ENCODE peak calls at places on chromosomes 5 and 9, in nine cellular contexts. One of them, this sample, is unnamed. For H3K27me3, the result is how much of the 10 kb centered on the place peaks cover.

GRCh38 chr5:57316798-57317327 is 143.0 kb downstream of the GPBP1 start:
- DNase-seq in RWPE2: no peak
- DNase-seq in Panc1: no peak
- DNase-seq in A673: no peak
- DNase-seq in body of pancreas: no peak
- DNase-seq in GM06990: no peak
- DNase-seq in BE2C: no peak
- DNase-seq in cardiac muscle cell: peak
- DNase-seq in brain microvascular endothelial cell: peak
- DNase-seq in this sample: no peak

GRCh38 chr5:146789712-146790660 is 88.6 kb downstream of the PPP2R2B start:
- DNase-seq in RWPE2: no peak
- DNase-seq in Panc1: no peak
- DNase-seq in A673: peak
- DNase-seq in body of pancreas: no peak
- DNase-seq in GM06990: no peak
- DNase-seq in BE2C: no peak
- DNase-seq in cardiac muscle cell: no peak
- DNase-seq in brain microvascular endothelial cell: no peak
- DNase-seq in this sample: no peak

GRCh38 chr5:122341087-122341486 is 29.1 kb downstream of the SNCAIP start:
- DNase-seq in RWPE2: no peak
- DNase-seq in Panc1: no peak
- DNase-seq in A673: no peak
- DNase-seq in body of pancreas: no peak
- DNase-seq in GM06990: no peak
- DNase-seq in BE2C: no peak
- DNase-seq in cardiac muscle cell: no peak
- DNase-seq in brain microvascular endothelial cell: no peak
- DNase-seq in this sample: no peak

GRCh38 chr9:135895202-135895848 is 12.0 kb downstream of the CAMSAP1 start:
- DNase-seq in RWPE2: no peak
- DNase-seq in Panc1: no peak
- DNase-seq in A673: no peak
- DNase-seq in body of pancreas: no peak
- DNase-seq in GM06990: no peak
- DNase-seq in BE2C: no peak
- DNase-seq in cardiac muscle cell: no peak
- DNase-seq in brain microvascular endothelial cell: no peak
- DNase-seq in this sample: no peak

GRCh38 chr5:6574537-6574936 is 58.3 kb downstream of the NSUN2 start:
- DNase-seq in RWPE2: no peak
- DNase-seq in Panc1: no peak
- DNase-seq in A673: peak
- DNase-seq in body of pancreas: no peak
- DNase-seq in GM06990: no peak
- DNase-seq in BE2C: no peak
- DNase-seq in cardiac muscle cell: no peak
- DNase-seq in brain microvascular endothelial cell: no peak
- DNase-seq in this sample: peak

GRCh38 chr9:112881366-112881765 is 9.3 kb downstream of the SLC46A2 start:
- DNase-seq in RWPE2: no peak
- DNase-seq in Panc1: no peak
- DNase-seq in A673: no peak
- DNase-seq in body of pancreas: no peak
- DNase-seq in GM06990: no peak
- DNase-seq in BE2C: no peak
- DNase-seq in cardiac muscle cell: no peak
- DNase-seq in brain microvascular endothelial cell: peak
- DNase-seq in this sample: no peak

GRCh38 chr5:155729684-155730059 is 597.3 kb upstream of the SGCD start:
- DNase-seq in RWPE2: no peak
- DNase-seq in Panc1: no peak
- DNase-seq in A673: peak
- DNase-seq in body of pancreas: no peak
- DNase-seq in GM06990: no peak
- DNase-seq in BE2C: no peak
- DNase-seq in cardiac muscle cell: peak
- DNase-seq in brain microvascular endothelial cell: no peak
- DNase-seq in this sample: no peak

GRCh38 chr9:84622981-84623380 is 46.5 kb upstream of the NTRK2 start:
- DNase-seq in RWPE2: no peak
- DNase-seq in Panc1: no peak
- DNase-seq in A673: no peak
- DNase-seq in body of pancreas: no peak
- DNase-seq in GM06990: no peak
- DNase-seq in BE2C: no peak
- DNase-seq in cardiac muscle cell: no peak
- DNase-seq in brain microvascular endothelial cell: no peak
- DNase-seq in this sample: no peak

GRCh38 chr9:127898433-127899199 is 787 bp downstream of the ST6GALNAC6 start:
- DNase-seq in RWPE2: peak
- DNase-seq in Panc1: no peak
- DNase-seq in A673: peak
- DNase-seq in body of pancreas: peak
- DNase-seq in GM06990: peak
- DNase-seq in BE2C: peak
- DNase-seq in cardiac muscle cell: peak
- DNase-seq in brain microvascular endothelial cell: peak
- DNase-seq in this sample: no peak

GRCh38 chr9:76414656-76415055 is 20.4 kb upstream of the RFK start:
- DNase-seq in RWPE2: no peak
- DNase-seq in Panc1: no peak
- DNase-seq in A673: no peak
- DNase-seq in body of pancreas: no peak
- DNase-seq in GM06990: peak
- DNase-seq in BE2C: no peak
- DNase-seq in cardiac muscle cell: no peak
- DNase-seq in brain microvascular endothelial cell: no peak
- DNase-seq in this sample: no peak

GRCh38 chr5:126877011-126877410 is 100.1 kb downstream of the LMNB1 start:
- DNase-seq in RWPE2: no peak
- DNase-seq in Panc1: no peak
- DNase-seq in A673: no peak
- DNase-seq in body of pancreas: no peak
- DNase-seq in GM06990: no peak
- DNase-seq in BE2C: no peak
- DNase-seq in cardiac muscle cell: no peak
- DNase-seq in brain microvascular endothelial cell: no peak
- DNase-seq in this sample: no peak

GRCh38 chr5:122182491-122182921 is 53.2 kb downstream of the ZNF474 start:
- DNase-seq in RWPE2: peak
- DNase-seq in Panc1: no peak
- DNase-seq in A673: peak
- DNase-seq in body of pancreas: no peak
- DNase-seq in GM06990: no peak
- DNase-seq in BE2C: no peak
- DNase-seq in cardiac muscle cell: no peak
- DNase-seq in brain microvascular endothelial cell: peak
- DNase-seq in this sample: peak

GRCh38 chr9:137294684-137295312 is 7.3 kb downstream of the NRARP start:
- DNase-seq in RWPE2: no peak
- DNase-seq in Panc1: no peak
- DNase-seq in A673: peak
- DNase-seq in body of pancreas: no peak
- DNase-seq in GM06990: no peak
- DNase-seq in BE2C: peak
- DNase-seq in cardiac muscle cell: no peak
- DNase-seq in brain microvascular endothelial cell: no peak
- DNase-seq in this sample: no peak

GRCh38 chr5:19264821-19265220 is 723.2 kb downstream of the CDH18 start:
- DNase-seq in RWPE2: no peak
- DNase-seq in Panc1: no peak
- DNase-seq in A673: no peak
- DNase-seq in body of pancreas: no peak
- DNase-seq in GM06990: no peak
- DNase-seq in BE2C: no peak
- DNase-seq in cardiac muscle cell: no peak
- DNase-seq in brain microvascular endothelial cell: no peak
- DNase-seq in this sample: no peak

GRCh38 chr5:74619308-74619707 is 21.2 kb downstream of the ENC1 start:
- DNase-seq in RWPE2: no peak
- DNase-seq in Panc1: no peak
- DNase-seq in A673: no peak
- DNase-seq in body of pancreas: no peak
- DNase-seq in GM06990: no peak
- DNase-seq in BE2C: no peak
- DNase-seq in cardiac muscle cell: no peak
- DNase-seq in brain microvascular endothelial cell: no peak
- DNase-seq in this sample: no peak

GRCh38 chr5:31415009-31415923 is 116.6 kb downstream of the DROSHA start:
- DNase-seq in RWPE2: no peak
- DNase-seq in Panc1: no peak
- DNase-seq in A673: no peak
- DNase-seq in body of pancreas: no peak
- DNase-seq in GM06990: no peak
- DNase-seq in BE2C: no peak
- DNase-seq in cardiac muscle cell: no peak
- DNase-seq in brain microvascular endothelial cell: no peak
- DNase-seq in this sample: no peak

GRCh38 chr5:149948988-149949387 is 4.4 kb upstream of the PDE6A start:
- DNase-seq in RWPE2: no peak
- DNase-seq in Panc1: no peak
- DNase-seq in A673: no peak
- DNase-seq in body of pancreas: no peak
- DNase-seq in GM06990: no peak
- DNase-seq in BE2C: no peak
- DNase-seq in cardiac muscle cell: no peak
- DNase-seq in brain microvascular endothelial cell: no peak
- DNase-seq in this sample: no peak

GRCh38 chr9:74570879-74571512 is 73.9 kb downstream of the RORB start:
- DNase-seq in RWPE2: no peak
- DNase-seq in Panc1: peak
- DNase-seq in A673: peak
- DNase-seq in body of pancreas: peak
- DNase-seq in GM06990: no peak
- DNase-seq in BE2C: peak
- DNase-seq in cardiac muscle cell: peak
- DNase-seq in brain microvascular endothelial cell: peak
- DNase-seq in this sample: no peak

DNA sequence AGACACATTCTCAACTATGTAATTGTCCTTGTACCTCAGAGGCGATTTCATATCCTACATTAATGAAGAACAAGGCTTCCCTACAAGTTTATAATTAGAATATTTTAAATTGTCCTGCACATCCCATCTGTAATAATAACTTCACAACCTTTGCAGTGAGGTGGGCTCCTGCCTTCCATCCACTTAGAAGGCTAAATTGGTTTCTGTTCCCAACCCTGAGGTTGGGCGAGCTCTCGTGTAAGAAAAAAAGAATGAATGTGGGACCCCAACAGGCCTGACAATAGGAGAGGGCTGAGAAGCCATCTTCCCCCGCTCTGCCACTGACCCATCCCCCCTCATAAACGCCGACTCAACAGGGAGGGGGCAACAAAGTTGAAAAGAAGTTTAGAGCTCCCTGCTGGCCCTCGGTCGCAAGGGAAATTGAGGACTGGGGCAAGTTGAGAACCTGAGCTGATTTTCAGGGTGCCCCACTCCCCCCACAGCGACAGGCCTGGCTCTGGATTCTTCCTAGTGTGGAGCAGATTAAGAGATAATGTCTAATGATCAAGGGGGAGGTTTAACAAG is 9.4 kb downstream of the BARHL1 start:
- DNase-seq in RWPE2: no peak
- DNase-seq in Panc1: no peak
- DNase-seq in A673: no peak
- DNase-seq in body of pancreas: no peak
- DNase-seq in GM06990: no peak
- DNase-seq in BE2C: no peak
- DNase-seq in cardiac muscle cell: no peak
- DNase-seq in brain microvascular endothelial cell: no peak
- DNase-seq in this sample: no peak
- H3K27me3 ChIP-seq in RWPE2: under half
- H3K27me3 ChIP-seq in Panc1: under half
- H3K27me3 ChIP-seq in A673: half or more
- H3K27me3 ChIP-seq in body of pancreas: under half
- H3K27me3 ChIP-seq in GM06990: under half
- H3K27me3 ChIP-seq in BE2C: under half
- H3K27me3 ChIP-seq in cardiac muscle cell: half or more
- H3K27me3 ChIP-seq in brain microvascular endothelial cell: under half
- H3K27me3 ChIP-seq in this sample: under half

DNA sequence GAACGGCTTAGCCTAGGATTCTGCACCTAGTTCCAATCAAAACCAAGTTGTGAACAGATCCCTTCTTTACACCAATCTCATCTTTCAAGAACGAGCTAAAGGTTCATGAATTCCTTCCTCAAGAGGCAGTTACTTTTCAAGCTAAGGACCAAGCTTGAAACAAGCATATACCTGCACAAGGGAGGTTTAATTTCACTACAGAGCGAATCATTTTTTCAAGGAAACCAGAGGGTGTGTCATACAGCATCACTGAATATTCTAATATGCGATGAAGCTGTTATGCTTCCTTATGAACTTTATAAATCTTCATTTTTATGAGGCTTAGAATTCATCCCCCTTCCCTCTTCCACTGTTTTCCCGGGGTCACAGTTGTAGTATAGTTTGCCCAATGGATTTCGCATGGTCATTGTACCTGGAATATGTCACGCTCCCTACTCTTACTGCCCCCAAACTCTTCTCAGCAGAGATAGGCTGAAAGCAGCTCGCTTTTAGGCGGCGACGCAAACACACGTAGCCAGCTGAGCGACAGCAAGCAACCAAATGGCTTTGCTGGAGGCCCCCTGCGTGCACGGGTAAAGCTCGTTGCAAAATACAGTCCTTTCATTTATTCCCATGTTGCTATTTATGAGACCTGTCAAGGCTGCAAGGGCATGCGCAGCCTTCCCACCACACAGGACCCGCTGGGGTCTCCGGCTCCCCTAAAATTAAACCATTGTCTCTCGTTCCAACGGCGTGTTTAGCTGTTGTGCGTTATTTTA is 832 bp downstream of the LMBRD2 start:
- DNase-seq in RWPE2: no peak
- DNase-seq in Panc1: peak
- DNase-seq in A673: peak
- DNase-seq in body of pancreas: peak
- DNase-seq in GM06990: peak
- DNase-seq in BE2C: peak
- DNase-seq in cardiac muscle cell: peak
- DNase-seq in brain microvascular endothelial cell: peak
- DNase-seq in this sample: no peak
- TF ChIP-seq CTCF in RWPE2: no peak
- TF ChIP-seq CTCF in Panc1: no peak
- TF ChIP-seq CTCF in A673: no peak
- TF ChIP-seq CTCF in body of pancreas: no peak
- TF ChIP-seq CTCF in GM06990: no peak
- TF ChIP-seq CTCF in BE2C: no peak
- TF ChIP-seq CTCF in cardiac muscle cell: no peak
- TF ChIP-seq CTCF in brain microvascular endothelial cell: no peak
- TF ChIP-seq CTCF in this sample: no peak

GRCh38 chr5:37834542-37835399 is 5.1 kb downstream of the GDNF start:
- DNase-seq in RWPE2: no peak
- DNase-seq in Panc1: no peak
- DNase-seq in A673: no peak
- DNase-seq in body of pancreas: no peak
- DNase-seq in GM06990: no peak
- DNase-seq in BE2C: peak
- DNase-seq in cardiac muscle cell: peak
- DNase-seq in brain microvascular endothelial cell: no peak
- DNase-seq in this sample: no peak
- H3K27me3 ChIP-seq in RWPE2: half or more
- H3K27me3 ChIP-seq in Panc1: under half
- H3K27me3 ChIP-seq in A673: under half
- H3K27me3 ChIP-seq in body of pancreas: under half
- H3K27me3 ChIP-seq in GM06990: under half
- H3K27me3 ChIP-seq in BE2C: under half
- H3K27me3 ChIP-seq in cardiac muscle cell: half or more
- H3K27me3 ChIP-seq in brain microvascular endothelial cell: under half
- H3K27me3 ChIP-seq in this sample: under half

GRCh38 chr5:142441638-142442037 is 116.8 kb upstream of the SPRY4 start:
- DNase-seq in RWPE2: no peak
- DNase-seq in Panc1: no peak
- DNase-seq in A673: no peak
- DNase-seq in body of pancreas: no peak
- DNase-seq in GM06990: no peak
- DNase-seq in BE2C: no peak
- DNase-seq in cardiac muscle cell: no peak
- DNase-seq in brain microvascular endothelial cell: no peak
- DNase-seq in this sample: no peak
- TF ChIP-seq CTCF in RWPE2: no peak
- TF ChIP-seq CTCF in Panc1: no peak
- TF ChIP-seq CTCF in A673: no peak
- TF ChIP-seq CTCF in body of pancreas: no peak
- TF ChIP-seq CTCF in GM06990: no peak
- TF ChIP-seq CTCF in BE2C: no peak
- TF ChIP-seq CTCF in cardiac muscle cell: peak
- TF ChIP-seq CTCF in brain microvascular endothelial cell: peak
- TF ChIP-seq CTCF in this sample: no peak

This sample was measured in lung.